ENCODE peak calls at places on chromosome 4, in five cellular contexts. K, S, Z, X and M are unnamed samples.
A peak's percentile ranks its signal among the peaks of the same experiment; 100 is the strongest.

GRCh38 chr4:151199496-151200190 is 77.3 kb upstream of the PRSS48 start:
- DNase-seq in K (no peak), S (peak; percentile 3), Z (no peak), X (no peak), M (no peak)

GRCh38 chr4:69330345-69330744 is 50.1 kb downstream of the UGT2B28 start:
- DNase-seq in K (no peak), S (no peak), Z (no peak), X (no peak), M (no peak)

GRCh38 chr4:6205584-6205965 is 5.2 kb upstream of the JAKMIP1 start:
- DNase-seq in K (no peak), S (no peak), Z (no peak), X (no peak), M (peak; percentile 67)

GRCh38 chr4:164615964-164616363 is 138.0 kb upstream of the SMIM31 start:
- DNase-seq in K (no peak), S (no peak), Z (no peak), X (no peak), M (no peak)

GRCh38 chr4:166279261-166279660 is 406.2 kb downstream of the TLL1 start:
- DNase-seq in K (no peak), S (no peak), Z (no peak), X (no peak), M (peak; percentile 14)

GRCh38 chr4:162149644-162150043 is 14.2 kb downstream of the FSTL5 start:
- DNase-seq in K (no peak), S (no peak), Z (no peak), X (no peak), M (no peak)

GRCh38 chr4:20616313-20616712 is 83.9 kb upstream of the PACRGL start:
- DNase-seq in K (no peak), S (no peak), Z (no peak), X (no peak), M (no peak)

GRCh38 chr4:11397146-11397545 is 31.5 kb downstream of the HS3ST1 start:
- DNase-seq in K (no peak), S (no peak), Z (no peak), X (no peak), M (peak; percentile 74)

GRCh38 chr4:166143227-166143626 is 270.2 kb downstream of the TLL1 start:
- DNase-seq in K (no peak), S (no peak), Z (no peak), X (no peak), M (no peak)

GRCh38 chr4:114400531-114400930 is 198.1 kb upstream of the UGT8 start:
- DNase-seq in K (no peak), S (no peak), Z (no peak), X (no peak), M (no peak)

GRCh38 chr4:113292371-113293042 is 243.1 kb downstream of the ANK2 start:
- DNase-seq in K (peak; percentile 71), S (peak; percentile 57), Z (peak; percentile 88), X (peak; percentile 84), M (peak; percentile 72)

GRCh38 chr4:108107729-108108382 is 60.9 kb downstream of the LEF1 start:
- DNase-seq in K (no peak), S (no peak), Z (no peak), X (no peak), M (no peak)

GRCh38 chr4:16297003-16297402 is 70.7 kb upstream of the TAPT1 start:
- DNase-seq in K (no peak), S (no peak), Z (no peak), X (no peak), M (no peak)

GRCh38 chr4:121057466-121057911 is 14.8 kb downstream of the NDNF start:
- DNase-seq in K (no peak), S (peak; percentile 23), Z (no peak), X (no peak), M (peak; percentile 53)

GRCh38 chr4:94235825-94236224 is 28.2 kb downstream of the SMARCAD1 start:
- DNase-seq in K (peak; percentile 16), S (no peak), Z (no peak), X (no peak), M (no peak)

GRCh38 chr4:70183168-70183939 is 12.2 kb upstream of the ODAM start:
- DNase-seq in K (peak; percentile 48), S (peak; percentile 63), Z (peak; percentile 42), X (peak; percentile 9), M (peak; percentile 80)

GRCh38 chr4:147777456-147778091 is 45.7 kb downstream of the ARHGAP10 start:
- DNase-seq in K (peak; percentile 34), S (no peak), Z (no peak), X (no peak), M (peak; percentile 76)

GRCh38 chr4:154908168-154908567 is 127.1 kb downstream of the RBM46 start:
- DNase-seq in K (no peak), S (no peak), Z (no peak), X (no peak), M (no peak)

GRCh38 chr4:170007113-170007512 is 19.1 kb downstream of the MFAP3L start:
- DNase-seq in K (no peak), S (no peak), Z (no peak), X (no peak), M (no peak)

GRCh38 chr4:20658456-20658855 is 41.8 kb upstream of the PACRGL start:
- DNase-seq in K (no peak), S (no peak), Z (no peak), X (no peak), M (no peak)

GRCh38 chr4:89434364-89434988 is 126.9 kb upstream of the GPRIN3 start:
- DNase-seq in K (peak; percentile 35), S (no peak), Z (no peak), X (no peak), M (peak; percentile 55)

GRCh38 chr4:6387946-6388345 is 84.5 kb downstream of the PPP2R2C start:
- DNase-seq in K (no peak), S (no peak), Z (no peak), X (no peak), M (no peak)

GRCh38 chr4:31557444-31557843 is 837.3 kb downstream of the PCDH7 start:
- DNase-seq in K (no peak), S (no peak), Z (no peak), X (no peak), M (no peak)

GRCh38 chr4:184383497-184384055 is 90.8 kb downstream of the IRF2 start:
- DNase-seq in K (peak; percentile 99), S (no peak), Z (no peak), X (no peak), M (no peak)

GRCh38 chr4:184386271-184386781 is 88.0 kb downstream of the IRF2 start:
- DNase-seq in K (no peak), S (no peak), Z (peak; percentile 81), X (peak; percentile 47), M (peak; percentile 56)

GRCh38 chr4:184384056-184384809 is 90.1 kb downstream of the IRF2 start:
- DNase-seq in K (peak; percentile 96), S (no peak), Z (peak; percentile 29), X (no peak), M (no peak)

GRCh38 chr4:184385705-184386141 is 88.6 kb downstream of the IRF2 start:
- DNase-seq in K (no peak), S (no peak), Z (peak; percentile 33), X (no peak), M (peak; percentile 19)

DNA sequence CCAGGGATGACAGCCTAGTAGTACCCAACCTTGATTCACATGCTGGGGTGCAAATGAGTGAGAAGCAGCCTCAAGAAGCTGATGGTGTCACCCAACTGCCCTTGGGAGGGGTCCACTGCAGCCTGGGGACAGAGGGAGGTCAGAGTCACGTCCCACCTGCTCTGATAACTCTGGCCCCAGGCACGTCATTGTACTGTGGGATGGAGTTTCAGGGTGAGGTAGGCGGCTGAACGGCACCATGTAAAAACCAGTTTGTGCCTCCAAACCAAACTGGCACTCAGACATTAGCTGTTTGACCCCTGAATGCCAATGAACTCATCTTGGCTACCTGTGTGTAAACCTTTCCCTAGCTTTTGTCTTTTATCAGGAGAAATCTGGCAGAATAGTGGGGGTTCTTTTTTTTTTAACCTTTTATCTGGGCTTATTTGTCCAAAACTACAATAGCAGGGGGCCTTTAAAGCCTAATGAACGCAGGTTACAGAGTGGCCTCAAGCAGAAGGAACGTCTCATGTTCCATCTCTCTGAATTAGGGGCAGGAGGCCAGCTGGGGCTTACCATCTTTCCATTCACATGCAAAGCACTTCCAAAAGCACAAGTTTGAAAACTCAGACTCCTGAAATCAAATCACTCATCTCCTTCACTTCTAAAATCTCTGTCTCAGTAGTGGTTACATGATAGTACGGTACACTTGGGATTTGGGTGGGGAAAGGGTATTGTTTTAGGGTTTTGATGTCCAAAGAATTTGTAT is 89.4 kb downstream of the IRF2 start:
- DNase-seq in K (peak; percentile 46), S (no peak), Z (peak; percentile 27), X (no peak), M (no peak)
- H2BK120ac ChIP-seq in K (peak overlapping the region; percentile 72), S (no peak overlapping the region), Z (no peak overlapping the region), X (peak overlapping the region; percentile 67), M (no peak overlapping the region)

GRCh38 chr4:53365486-53366300 is at the start of gene SCFD2:
- DNase-seq in K (peak; percentile 97), S (peak; percentile 89), Z (peak; percentile 97), X (peak; percentile 82), M (peak; percentile 99)
- H4K8ac ChIP-seq in K (peak within 1 kb of the TSS; percentile 100), S (peak within 1 kb of the TSS; percentile 78), Z (no peak within 1 kb of the TSS), X (peak within 1 kb of the TSS; percentile 39), M (peak within 1 kb of the TSS; percentile 93)

DNA sequence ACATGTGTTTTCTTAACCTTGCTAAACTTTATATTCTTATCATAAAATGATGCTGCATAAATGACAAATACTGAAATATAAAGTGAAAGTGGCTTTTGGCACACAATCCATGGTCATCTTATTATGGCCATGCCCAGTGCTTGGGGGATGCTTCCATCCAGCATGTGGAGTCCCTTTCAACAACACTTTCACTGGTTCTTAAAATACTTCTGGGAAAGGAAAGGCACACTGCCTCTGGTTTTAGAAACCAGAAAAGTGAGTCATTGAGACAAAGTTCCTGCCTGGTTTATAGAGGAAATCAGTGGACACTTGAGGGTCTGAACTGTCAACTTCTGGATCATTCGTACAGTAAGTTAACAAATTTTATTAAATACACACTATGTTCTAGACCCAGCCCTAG is 248.0 kb upstream of the ADAMTS3 start:
- DNase-seq in K (no peak), S (no peak), Z (no peak), X (no peak), M (no peak)
- H3K79me1 ChIP-seq in K (no peaks in the 10 kb centered on the region), S (no peaks in the 10 kb centered on the region), Z (no peaks in the 10 kb centered on the region), X (no peaks in the 10 kb centered on the region), M (no peaks in the 10 kb centered on the region)

GRCh38 chr4:110486226-110486625 is 10.3 kb downstream of the ENPEP start:
- DNase-seq in K (no peak), S (no peak), Z (no peak), X (no peak), M (no peak)
- H2BK120ac ChIP-seq in K (no peak overlapping the region), S (no peak overlapping the region), Z (no peak overlapping the region), X (no peak overlapping the region), M (no peak overlapping the region)

DNA sequence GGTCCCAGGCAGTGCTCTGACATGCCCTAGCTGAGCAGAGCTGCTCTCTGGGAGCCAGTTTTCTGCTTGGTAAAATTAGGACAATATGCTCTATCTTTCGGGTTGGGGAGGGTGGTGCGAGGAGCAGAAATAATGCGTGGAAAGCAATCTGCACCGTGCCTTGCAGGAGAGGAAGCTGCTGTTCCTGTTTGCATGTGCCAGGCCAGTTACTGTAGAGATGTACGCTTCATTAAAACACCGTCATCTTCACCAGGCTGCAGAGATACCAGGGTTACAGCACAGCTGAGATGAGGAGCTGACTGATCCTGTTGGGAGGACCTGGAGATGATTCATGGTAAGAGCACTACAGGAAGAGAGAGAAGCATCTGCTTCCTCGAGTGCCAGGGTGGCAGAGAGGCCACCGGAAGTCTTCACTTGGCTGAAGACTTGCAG is 29.5 kb upstream of the IRF2 start:
- DNase-seq in K (peak; percentile 20), S (no peak), Z (no peak), X (no peak), M (no peak)
- H4K8ac ChIP-seq in K (no peak overlapping the region), S (no peak overlapping the region), Z (no peak overlapping the region), X (no peak overlapping the region), M (no peak overlapping the region)